ENCODE peak calls at places on chromosomes 13 and 19, in five cellular contexts. B, U, Y, I and L are unnamed samples.

GRCh38 chr19:39224910-39225309 is 19.9 kb downstream of the IFNL3 start:
- DNase-seq in B (no peak), U (no peak), Y (no peak), I (no peak), L (peak; percentile 52)

GRCh38 chr19:35739275-35740107 is 2.8 kb downstream of the IGFLR1 start:
- DNase-seq in B (no peak), U (no peak), Y (no peak), I (no peak), L (no peak)

GRCh38 chr13:110924639-110924934 is 9.7 kb upstream of the ANKRD10 start:
- DNase-seq in B (no peak), U (no peak), Y (no peak), I (no peak), L (no peak)

GRCh38 chr19:13717194-13717643 is 47.1 kb upstream of the MRI1 start:
- DNase-seq in B (no peak), U (no peak), Y (peak; percentile 64), I (no peak), L (no peak)

GRCh38 chr13:27038323-27038722 is 133.3 kb downstream of the USP12 start:
- DNase-seq in B (no peak), U (peak; percentile 70), Y (peak; percentile 79), I (no peak), L (no peak)

GRCh38 chr19:55590109-55590508 is 9.2 kb downstream of the FIZ1 start:
- DNase-seq in B (no peak), U (no peak), Y (no peak), I (no peak), L (no peak)

GRCh38 chr19:343941-344624 is 513 bp downstream of the MIER2 start:
- DNase-seq in B (peak; percentile 24), U (peak; percentile 81), Y (peak; percentile 48), I (peak; percentile 11), L (peak; percentile 26)

GRCh38 chr13:31807090-31807541 is 67.8 kb downstream of the RXFP2 start:
- DNase-seq in B (no peak), U (no peak), Y (peak; percentile 12), I (peak; percentile 59), L (peak; percentile 41)

GRCh38 chr13:57824121-57824520 is 192.6 kb downstream of the PCDH17 start:
- DNase-seq in B (no peak), U (no peak), Y (no peak), I (no peak), L (no peak)